ENCODE peak calls at places on chromosomes 13 and 19, in four cellular contexts. G, F, O and I are unnamed samples. For H3K27me3, the result is how much of the 10 kb centered on the place peaks cover.

GRCh38 chr13:30569901-30570576 is 47.7 kb upstream of the USPL1 start:
- DNase-seq in G (peak), F (no peak), O (no peak), I (no peak)

GRCh38 chr19:10106100-10106936 is at the start of gene PPAN:
- DNase-seq in G (peak), F (peak), O (peak), I (peak)

GRCh38 chr19:10516671-10517286 is 468 bp downstream of the S1PR5 start:
- DNase-seq in G (no peak), F (peak), O (no peak), I (no peak)

GRCh38 chr13:88958821-88959220 is 1287.7 kb downstream of the SLITRK5 start:
- DNase-seq in G (peak), F (no peak), O (no peak), I (no peak)

GRCh38 chr19:46116121-46116520 is 8.4 kb downstream of the IGFL3 start:
- DNase-seq in G (no peak), F (no peak), O (no peak), I (no peak)

GRCh38 chr19:22623841-22624221 is 10.3 kb upstream of the ZNF492 start:
- DNase-seq in G (no peak), F (no peak), O (no peak), I (peak)

GRCh38 chr13:39781381-39781780 is 125.9 kb downstream of the COG6 start:
- DNase-seq in G (no peak), F (no peak), O (no peak), I (no peak)

GRCh38 chr19:13930402-13930801 is 7.8 kb downstream of the PODNL1 start:
- DNase-seq in G (no peak), F (no peak), O (no peak), I (peak)

GRCh38 chr19:35430382-35431146 is 17.5 kb upstream of the FFAR2 start:
- DNase-seq in G (no peak), F (no peak), O (no peak), I (no peak)

GRCh38 chr13:25281937-25282332 is 5.4 kb downstream of the MTMR6 start:
- DNase-seq in G (no peak), F (no peak), O (no peak), I (no peak)

GRCh38 chr19:4816388-4817165 is 14.9 kb downstream of the TICAM1 start:
- DNase-seq in G (no peak), F (no peak), O (no peak), I (no peak)

GRCh38 chr19:7520131-7521051 is 2.0 kb upstream of the MCOLN1 start:
- DNase-seq in G (no peak), F (no peak), O (no peak), I (peak)

GRCh38 chr19:7679017-7679720 is 1.5 kb upstream of the TRAPPC5 start:
- DNase-seq in G (no peak), F (peak), O (no peak), I (peak)

GRCh38 chr13:95100525-95101121 is 200.6 kb downstream of the ABCC4 start:
- DNase-seq in G (no peak), F (no peak), O (no peak), I (no peak)

GRCh38 chr19:30795727-30796126 is 423.5 kb downstream of the ZNF536 start:
- DNase-seq in G (no peak), F (no peak), O (no peak), I (no peak)

GRCh38 chr19:290539-291521 is at the start of gene PLPP2:
- DNase-seq in G (no peak), F (peak), O (no peak), I (peak)

GRCh38 chr19:7873304-7874079 is 698 bp downstream of the PRR36 start:
- DNase-seq in G (no peak), F (no peak), O (no peak), I (peak)

GRCh38 chr19:6060600-6061391 is 49.5 kb downstream of the RFX2 start:
- DNase-seq in G (no peak), F (peak), O (no peak), I (peak)

GRCh38 chr19:48625891-48626327 is 6.6 kb downstream of the SPHK2 start:
- DNase-seq in G (no peak), F (no peak), O (no peak), I (no peak)

GRCh38 chr19:15992014-15992413 is 43.2 kb downstream of the OR10H4 start:
- DNase-seq in G (no peak), F (no peak), O (no peak), I (no peak)

GRCh38 chr13:82257790-82258507 is 1624.3 kb downstream of the SLITRK1 start:
- DNase-seq in G (no peak), F (no peak), O (no peak), I (peak)

GRCh38 chr13:57123660-57124059 is 17.1 kb upstream of the PRR20A start:
- DNase-seq in G (peak), F (no peak), O (peak), I (no peak)

GRCh38 chr19:6534451-6535093 is 3.7 kb downstream of the TNFSF9 start:
- DNase-seq in G (no peak), F (no peak), O (no peak), I (no peak)

GRCh38 chr13:55577847-55578210 is 1562.9 kb upstream of the PRR20A start:
- DNase-seq in G (no peak), F (no peak), O (no peak), I (no peak)

GRCh38 chr19:38946229-38947010 is 15.7 kb downstream of the MRPS12 start:
- DNase-seq in G (no peak), F (no peak), O (no peak), I (no peak)

DNA sequence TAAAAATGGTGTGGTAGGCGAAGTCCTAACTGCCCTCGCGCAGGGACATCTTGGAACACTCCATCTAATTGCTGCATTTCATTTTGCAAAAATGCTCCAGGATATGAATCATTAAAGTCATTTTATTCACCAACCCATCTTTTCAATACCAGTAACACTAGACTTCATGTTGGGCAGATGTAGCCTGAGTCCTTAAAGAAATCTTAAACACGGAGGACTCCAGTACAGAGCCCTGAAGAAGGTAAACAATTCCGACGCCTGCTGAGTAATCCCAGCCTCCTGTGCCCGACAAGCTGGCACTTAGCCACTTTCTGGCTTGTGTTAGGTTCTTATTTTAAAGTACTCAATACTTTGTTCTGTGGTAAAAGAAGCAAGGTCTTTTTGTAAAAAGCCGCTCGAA is 58.0 kb upstream of the IRS2 start:
- DNase-seq in G (no peak), F (no peak), O (no peak), I (no peak)
- H3K27me3 ChIP-seq in G (under half), F (under half), O (under half), I (under half)

GRCh38 chr13:48162182-48162581 is 67.3 kb upstream of the MED4 start:
- DNase-seq in G (no peak), F (no peak), O (no peak), I (no peak)

GRCh38 chr13:48161530-48162179 is 66.8 kb upstream of the MED4 start:
- DNase-seq in G (peak), F (no peak), O (peak), I (no peak)

GRCh38 chr13:48165727-48166126 is 67.3 kb upstream of the ITM2B start:
- DNase-seq in G (no peak), F (no peak), O (no peak), I (no peak)

GRCh38 chr13:48163066-48163465 is 68.2 kb upstream of the MED4 start:
- DNase-seq in G (no peak), F (no peak), O (no peak), I (no peak)

DNA sequence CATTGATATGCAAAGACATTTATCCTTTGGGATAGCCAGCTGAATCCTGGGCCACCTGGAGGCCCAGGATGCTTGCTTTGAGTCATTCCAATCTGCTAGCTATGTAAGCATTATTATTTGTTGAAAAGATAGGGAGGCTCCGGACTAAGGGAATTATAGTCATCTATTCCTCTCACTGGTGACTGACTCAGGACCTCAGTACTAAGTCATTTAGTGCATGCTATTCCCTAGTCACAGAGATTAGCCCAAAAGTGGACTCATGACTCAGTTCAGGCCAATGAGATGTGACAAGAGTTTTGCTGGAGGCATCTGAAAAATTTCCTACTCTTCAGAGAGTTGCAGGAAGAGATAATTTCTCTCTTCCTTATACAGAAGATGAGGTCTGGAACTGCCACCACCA is 67.9 kb upstream of the ITM2B start:
- DNase-seq in G (no peak), F (no peak), O (no peak), I (no peak)
- H3K27me3 ChIP-seq in G (under half), F (under half), O (under half), I (under half)

GRCh38 chr19:56971230-56971629 is 130.7 kb upstream of the PEG3 start:
- DNase-seq in G (no peak), F (no peak), O (no peak), I (no peak)

GRCh38 chr19:56969726-56970125 is 129.2 kb upstream of the PEG3 start:
- DNase-seq in G (no peak), F (no peak), O (no peak), I (no peak)

GRCh38 chr19:56964526-56964925 is 124.0 kb upstream of the PEG3 start:
- DNase-seq in G (no peak), F (no peak), O (no peak), I (no peak)

GRCh38 chr19:56966697-56967299 is 126.3 kb upstream of the PEG3 start:
- DNase-seq in G (no peak), F (no peak), O (no peak), I (no peak)

GRCh38 chr19:56966225-56966696 is 125.7 kb upstream of the PEG3 start:
- DNase-seq in G (no peak), F (no peak), O (no peak), I (no peak)
- H3K27me3 ChIP-seq in G (under half), F (under half), O (half or more), I (under half)

DNA sequence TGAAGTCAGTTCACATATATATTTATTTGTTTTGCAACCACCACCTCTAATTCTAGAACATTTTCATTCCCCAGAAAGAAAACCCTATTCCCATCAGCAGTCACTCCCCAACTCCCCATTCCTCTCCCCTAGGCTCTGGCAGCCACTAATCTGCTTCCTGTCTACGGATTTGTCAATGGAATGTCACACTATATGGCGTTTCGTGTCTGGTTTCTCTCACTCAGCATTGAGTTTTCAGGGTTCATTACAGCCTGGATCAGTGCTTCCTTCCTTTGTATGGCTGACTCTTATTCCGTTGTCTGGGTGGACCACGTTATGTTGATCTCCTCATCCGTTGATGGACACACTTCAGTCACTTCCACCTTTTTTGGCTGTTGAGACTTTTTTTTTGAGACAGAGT is 9.3 kb downstream of the COLGALT1 start:
- DNase-seq in G (no peak), F (no peak), O (no peak), I (no peak)
- H3K27me3 ChIP-seq in G (under half), F (under half), O (under half), I (under half)

GRCh38 chr13:68923995-68924394 is 1183.6 kb upstream of the ATXN8OS start:
- DNase-seq in G (no peak), F (no peak), O (no peak), I (no peak)

GRCh38 chr13:68929055-68929454 is 1178.6 kb upstream of the ATXN8OS start:
- DNase-seq in G (no peak), F (no peak), O (no peak), I (no peak)

GRCh38 chr13:68927387-68928026 is 1180.1 kb upstream of the ATXN8OS start:
- DNase-seq in G (no peak), F (no peak), O (no peak), I (no peak)
- H3K27me3 ChIP-seq in G (under half), F (under half), O (under half), I (under half)